ENCODE peak calls at places on chromosomes 13 and 19, in nine cellular contexts. M is posterior vena cava; L is AG08396; Q is germinal center; U is RWPE1; E is fibroblast of lung; I is T-cell; H is T-helper 9 cell; Z is effector memory CD4-positive, alpha-beta T cell. D is an unnamed sample.
A peak's percentile ranks its signal among the peaks of the same experiment; 100 is the strongest.

GRCh38 chr19:15291089-15291488 is 41.2 kb downstream of the BRD4 start:
- DNase-seq in M (no peak), L (no peak), Q (no peak), U (no peak), E (no peak), I (no peak), H (no peak), Z (no peak), D (no peak)

GRCh38 chr19:35350591-35350990 is 2.9 kb downstream of the FFAR1 start:
- DNase-seq in M (peak; percentile 60), L (no peak), Q (peak; percentile 18), U (no peak), E (no peak), I (no peak), H (no peak), Z (no peak), D (peak; percentile 5)

GRCh38 chr19:5154129-5154798 is 185.4 kb downstream of the KDM4B start:
- DNase-seq in M (peak; percentile 82), L (no peak), Q (peak; percentile 67), U (no peak), E (no peak), I (peak; percentile 33), H (no peak), Z (no peak), D (peak; percentile 50)

GRCh38 chr13:112770504-112770903 is 80.7 kb downstream of the ATP11A start:
- DNase-seq in M (peak; percentile 57), L (no peak), Q (no peak), U (no peak), E (no peak), I (no peak), H (no peak), Z (no peak), D (no peak)

GRCh38 chr13:34258646-34259386 is 440.9 kb downstream of the RFC3 start:
- DNase-seq in M (no peak), L (no peak), Q (no peak), U (no peak), E (no peak), I (no peak), H (no peak), Z (no peak), D (no peak)

GRCh38 chr19:29031216-29031615 is 181.7 kb downstream of the UQCRFS1 start:
- DNase-seq in M (no peak), L (no peak), Q (no peak), U (no peak), E (no peak), I (no peak), H (no peak), Z (no peak), D (no peak)

GRCh38 chr19:10167459-10167858 is 27.3 kb downstream of the DNMT1 start:
- DNase-seq in M (no peak), L (no peak), Q (no peak), U (no peak), E (no peak), I (no peak), H (no peak), Z (no peak), D (no peak)

GRCh38 chr19:37905936-37906867 is at the start of gene WDR87:
- DNase-seq in M (no peak), L (peak; percentile 52), Q (peak; percentile 75), U (peak; percentile 39), E (no peak), I (peak; percentile 19), H (peak; percentile 21), Z (no peak), D (peak; percentile 76)

GRCh38 chr19:2309734-2310362 is 1.9 kb upstream of the LINGO3 start:
- DNase-seq in M (no peak), L (no peak), Q (no peak), U (no peak), E (peak; percentile 30), I (no peak), H (no peak), Z (no peak), D (no peak)

GRCh38 chr13:26759907-26760834 is at the start of gene GPR12:
- DNase-seq in M (no peak), L (peak; percentile 28), Q (no peak), U (no peak), E (peak; percentile 11), I (no peak), H (no peak), Z (no peak), D (no peak)

GRCh38 chr19:46115396-46116109 is 8.9 kb downstream of the IGFL3 start:
- DNase-seq in M (no peak), L (peak; percentile 55), Q (no peak), U (peak; percentile 93), E (peak; percentile 57), I (no peak), H (no peak), Z (no peak), D (peak; percentile 46)

GRCh38 chr19:16051254-16052025 is 24.9 kb upstream of the TPM4 start:
- DNase-seq in M (no peak), L (no peak), Q (peak; percentile 44), U (no peak), E (peak; percentile 31), I (peak; percentile 40), H (no peak), Z (peak; percentile 29), D (peak; percentile 60)

GRCh38 chr19:2250765-2251576 is 1.8 kb downstream of the AMH start:
- DNase-seq in M (no peak), L (no peak), Q (no peak), U (no peak), E (no peak), I (no peak), H (no peak), Z (no peak), D (no peak)

GRCh38 chr19:10290439-10290875 is 705 bp downstream of the ICAM5 start:
- DNase-seq in M (peak; percentile 83), L (peak; percentile 31), Q (peak; percentile 6), U (peak; percentile 30), E (no peak), I (no peak), H (no peak), Z (no peak), D (no peak)

GRCh38 chr13:30742896-30743295 is 7.6 kb downstream of the ALOX5AP start:
- DNase-seq in M (no peak), L (no peak), Q (no peak), U (no peak), E (no peak), I (no peak), H (no peak), Z (no peak), D (no peak)

GRCh38 chr13:28318418-28318995 is 176.4 kb downstream of the FLT1 start:
- DNase-seq in M (no peak), L (no peak), Q (no peak), U (no peak), E (no peak), I (no peak), H (no peak), Z (no peak), D (no peak)

GRCh38 chr19:51366999-51367564 is 894 bp upstream of the ETFB start:
- DNase-seq in M (no peak), L (no peak), Q (peak; percentile 44), U (no peak), E (no peak), I (peak; percentile 34), H (peak; percentile 30), Z (peak; percentile 16), D (peak; percentile 56)

GRCh38 chr19:7706662-7707454 is 4.9 kb upstream of the FCER2 start:
- DNase-seq in M (no peak), L (no peak), Q (no peak), U (no peak), E (no peak), I (no peak), H (no peak), Z (no peak), D (no peak)

GRCh38 chr19:3479177-3479818 is 1.0 kb downstream of the SMIM24 start:
- DNase-seq in M (no peak), L (no peak), Q (peak; percentile 84), U (peak; percentile 36), E (no peak), I (peak; percentile 56), H (no peak), Z (peak; percentile 26), D (peak; percentile 64)

GRCh38 chr19:31674503-31675186 is 325.4 kb upstream of the TSHZ3 start:
- DNase-seq in M (no peak), L (peak; percentile 34), Q (no peak), U (no peak), E (peak; percentile 58), I (no peak), H (no peak), Z (no peak), D (no peak)

GRCh38 chr13:113052206-113052605 is 53.4 kb upstream of the F7 start:
- DNase-seq in M (peak; percentile 56), L (no peak), Q (no peak), U (no peak), E (no peak), I (no peak), H (no peak), Z (no peak), D (no peak)

GRCh38 chr13:77752512-77753069 is 55.1 kb downstream of the SLAIN1 start:
- DNase-seq in M (no peak), L (no peak), Q (no peak), U (no peak), E (no peak), I (no peak), H (no peak), Z (no peak), D (no peak)

GRCh38 chr13:113736258-113736731 is 22.7 kb upstream of the TMEM255B start:
- DNase-seq in M (peak; percentile 72), L (no peak), Q (no peak), U (no peak), E (no peak), I (no peak), H (no peak), Z (no peak), D (no peak)

GRCh38 chr13:37966266-37966665 is 96.7 kb upstream of the TRPC4 start:
- DNase-seq in M (no peak), L (no peak), Q (no peak), U (no peak), E (no peak), I (no peak), H (no peak), Z (no peak), D (no peak)

D was measured in GM12865.